ENCODE peak calls at places on chromosome 3, in five cellular contexts. M, J, D, F and N are unnamed samples.

GRCh38 chr3:52428151-52429005 is 16.5 kb downstream of the SEMA3G start:
- DNase-seq in M (peak; percentile 69), J (no peak), D (peak; percentile 28), F (peak; percentile 67), N (no peak)

GRCh38 chr3:16467368-16467767 is 46.1 kb downstream of the RFTN1 start:
- DNase-seq in M (no peak), J (no peak), D (peak; percentile 14), F (no peak), N (no peak)

GRCh38 chr3:129908417-129908816 is 14.9 kb upstream of the TMCC1 start:
- DNase-seq in M (no peak), J (no peak), D (no peak), F (no peak), N (no peak)

GRCh38 chr3:55641914-55642313 is 154.8 kb upstream of the WNT5A start:
- DNase-seq in M (no peak), J (no peak), D (no peak), F (no peak), N (no peak)

GRCh38 chr3:13200465-13200864 is 127.2 kb upstream of the IQSEC1 start:
- DNase-seq in M (no peak), J (no peak), D (no peak), F (no peak), N (no peak)

GRCh38 chr3:104536715-104537114 is 830.0 kb upstream of the ALCAM start:
- DNase-seq in M (no peak), J (no peak), D (no peak), F (no peak), N (no peak)

GRCh38 chr3:66153471-66153870 is 67.3 kb upstream of the SLC25A26 start:
- DNase-seq in M (no peak), J (no peak), D (no peak), F (no peak), N (no peak)

GRCh38 chr3:186502942-186503712 is 41.1 kb downstream of the CRYGS start:
- DNase-seq in M (no peak), J (no peak), D (no peak), F (no peak), N (no peak)

GRCh38 chr3:42694366-42694765 is 8.2 kb downstream of the HHATL start:
- DNase-seq in M (no peak), J (no peak), D (no peak), F (no peak), N (no peak)

GRCh38 chr3:17638351-17638750 is 104.1 kb downstream of the TBC1D5 start:
- DNase-seq in M (no peak), J (no peak), D (no peak), F (no peak), N (no peak)

GRCh38 chr3:193915099-193915498 is 220.8 kb upstream of the HES1 start:
- DNase-seq in M (no peak), J (no peak), D (no peak), F (no peak), N (no peak)

GRCh38 chr3:129556890-129557736 is 14.1 kb downstream of the H1-8 start:
- DNase-seq in M (no peak), J (no peak), D (no peak), F (no peak), N (no peak)

GRCh38 chr3:102718651-102719050 is 283.8 kb downstream of the ZPLD1 start:
- DNase-seq in M (no peak), J (no peak), D (no peak), F (no peak), N (no peak)
- H3K4me1 ChIP-seq in M (no peaks in the 10 kb centered on the region), J (no peaks in the 10 kb centered on the region), D (no peaks in the 10 kb centered on the region), F (no peaks in the 10 kb centered on the region), N (no peaks in the 10 kb centered on the region)

DNA sequence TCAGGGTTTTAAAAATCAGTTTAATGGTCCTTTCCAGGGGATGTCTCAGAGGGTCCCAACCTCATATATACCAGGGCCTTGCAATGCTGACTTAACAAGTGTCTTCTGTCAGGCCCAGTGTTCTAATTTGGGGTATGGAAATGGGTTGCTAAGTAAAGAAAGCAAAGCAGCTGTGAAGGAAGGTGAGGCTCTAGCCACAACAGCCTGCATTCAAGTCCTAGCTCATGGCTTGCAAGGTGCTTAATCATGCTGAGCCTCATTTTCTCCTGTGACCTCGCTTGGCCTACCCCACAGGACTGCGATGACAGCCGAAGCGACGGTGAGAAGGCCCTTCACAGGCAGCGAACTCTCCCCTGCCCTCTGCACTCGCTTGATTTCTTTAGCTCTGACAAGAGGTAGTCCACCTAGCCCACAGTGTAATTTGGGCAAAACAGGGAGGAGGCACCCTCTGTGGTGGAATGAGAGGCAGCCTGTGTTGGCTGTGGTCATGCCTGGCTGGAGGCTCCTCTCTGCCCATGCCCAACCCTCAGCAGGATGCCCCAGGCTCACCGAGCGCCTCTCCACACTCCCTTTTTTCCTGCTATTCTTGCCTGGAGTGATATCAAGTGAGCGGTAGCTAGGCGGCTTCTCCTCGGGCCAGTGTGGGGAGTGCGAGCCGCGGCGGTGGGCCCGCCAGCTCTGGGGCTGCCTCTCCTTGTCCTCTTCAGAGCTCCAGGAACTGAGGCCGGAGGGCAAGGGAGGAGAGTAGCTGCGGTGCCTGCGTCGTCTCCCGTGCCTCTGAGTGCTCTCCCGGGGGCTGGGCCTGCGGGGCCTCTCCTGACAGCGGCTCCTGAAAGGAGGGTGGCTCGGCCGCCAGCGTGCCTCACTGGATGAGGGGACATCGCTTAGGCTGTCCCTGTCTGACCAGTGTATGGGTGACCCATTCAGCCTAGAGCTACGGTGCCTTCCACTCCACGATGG is 29.2 kb downstream of the ILDR1 start:
- DNase-seq in M (no peak), J (no peak), D (no peak), F (peak; percentile 96), N (no peak)
- H3K4me1 ChIP-seq in M (no peaks in the 10 kb centered on the region), J (peaks cover 7% of the 10 kb centered on the region), D (no peaks in the 10 kb centered on the region), F (peaks cover 96% of the 10 kb centered on the region), N (peaks cover 22% of the 10 kb centered on the region)

GRCh38 chr3:14422016-14422963 is 19.9 kb downstream of the SLC6A6 start:
- DNase-seq in M (no peak), J (no peak), D (no peak), F (no peak), N (no peak)
- H3K4me1 ChIP-seq in M (peaks cover 13% of the 10 kb centered on the region), J (peaks cover 16% of the 10 kb centered on the region), D (peaks cover 54% of the 10 kb centered on the region), F (peaks cover 48% of the 10 kb centered on the region), N (peaks cover 36% of the 10 kb centered on the region)

GRCh38 chr3:71104090-71104489 is 479.4 kb downstream of the FOXP1 start:
- DNase-seq in M (no peak), J (no peak), D (no peak), F (no peak), N (no peak)
- H3K4me1 ChIP-seq in M (no peaks in the 10 kb centered on the region), J (peaks cover 41% of the 10 kb centered on the region), D (peaks cover 33% of the 10 kb centered on the region), F (no peaks in the 10 kb centered on the region), N (peaks cover 70% of the 10 kb centered on the region)

GRCh38 chr3:112815981-112816380 is 30.7 kb downstream of the CD200R1L start:
- DNase-seq in M (no peak), J (no peak), D (no peak), F (no peak), N (no peak)

GRCh38 chr3:112814256-112814655 is 32.4 kb downstream of the CD200R1L start:
- DNase-seq in M (no peak), J (no peak), D (no peak), F (peak; percentile 28), N (no peak)

GRCh38 chr3:112818289-112818688 is 28.4 kb downstream of the CD200R1L start:
- DNase-seq in M (no peak), J (no peak), D (no peak), F (no peak), N (no peak)

GRCh38 chr3:112817782-112818181 is 28.9 kb downstream of the CD200R1L start:
- DNase-seq in M (no peak), J (no peak), D (no peak), F (no peak), N (no peak)

GRCh38 chr3:112817271-112817670 is 29.4 kb downstream of the CD200R1L start:
- DNase-seq in M (no peak), J (no peak), D (no peak), F (no peak), N (no peak)
- H3K4me1 ChIP-seq in M (no peaks in the 10 kb centered on the region), J (peaks cover 6% of the 10 kb centered on the region), D (no peaks in the 10 kb centered on the region), F (peaks cover 21% of the 10 kb centered on the region), N (peaks cover 20% of the 10 kb centered on the region)

DNA sequence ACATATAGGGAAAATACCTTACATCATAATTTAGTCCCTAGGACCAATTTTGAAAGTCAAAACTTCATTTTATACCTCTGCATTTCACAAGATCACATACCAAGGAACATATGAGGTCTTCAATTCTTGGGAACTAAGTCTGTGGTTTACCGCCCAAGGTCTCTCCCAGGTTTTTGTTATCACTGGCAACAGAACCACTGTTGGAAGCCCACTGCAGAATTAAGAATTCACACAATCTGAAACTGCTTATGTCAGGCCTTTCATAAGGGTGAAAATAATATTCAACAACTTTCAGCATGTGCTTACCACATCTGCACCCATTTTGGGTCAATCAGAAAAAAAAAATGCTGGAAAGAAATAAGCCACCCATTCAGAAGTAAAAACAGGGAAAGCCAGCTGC is 107.2 kb upstream of the MME start:
- DNase-seq in M (no peak), J (no peak), D (no peak), F (no peak), N (no peak)
- H3K4me1 ChIP-seq in M (no peaks in the 10 kb centered on the region), J (no peaks in the 10 kb centered on the region), D (no peaks in the 10 kb centered on the region), F (no peaks in the 10 kb centered on the region), N (peaks cover 8% of the 10 kb centered on the region)

GRCh38 chr3:87996845-87997244 is 62.0 kb downstream of the CGGBP1 start:
- DNase-seq in M (no peak), J (no peak), D (no peak), F (no peak), N (no peak)
- H3K4me1 ChIP-seq in M (no peaks in the 10 kb centered on the region), J (peaks cover 6% of the 10 kb centered on the region), D (peaks cover 7% of the 10 kb centered on the region), F (peaks cover 22% of the 10 kb centered on the region), N (no peaks in the 10 kb centered on the region)

GRCh38 chr3:149538371-149538770 is 63.9 kb downstream of the TM4SF4 start:
- DNase-seq in M (no peak), J (no peak), D (no peak), F (no peak), N (no peak)
- H3K4me1 ChIP-seq in M (no peaks in the 10 kb centered on the region), J (peaks cover 40% of the 10 kb centered on the region), D (no peaks in the 10 kb centered on the region), F (no peaks in the 10 kb centered on the region), N (peaks cover 54% of the 10 kb centered on the region)

GRCh38 chr3:46397111-46397510 is 9.8 kb downstream of the CCR5AS start:
- DNase-seq in M (no peak), J (no peak), D (no peak), F (no peak), N (no peak)
- H3K4me1 ChIP-seq in M (no peaks in the 10 kb centered on the region), J (no peaks in the 10 kb centered on the region), D (no peaks in the 10 kb centered on the region), F (no peaks in the 10 kb centered on the region), N (no peaks in the 10 kb centered on the region)